ENCODE peak calls at places on chromosomes 6 and 20, in five cellular contexts. One of them, this sample, is unnamed.

GRCh38 chr6:41171908-41172307 is 9.0 kb upstream of the TREM2 start:
- DNase-seq in amniotic stem cell: no peak
- DNase-seq in RWPE1: no peak
- DNase-seq in mucosa of descending colon: no peak
- DNase-seq in AG08396: no peak
- DNase-seq in this sample: no peak

GRCh38 chr6:34512738-34513115 is 43.4 kb downstream of the SPDEF start:
- DNase-seq in amniotic stem cell: no peak
- DNase-seq in RWPE1: no peak
- DNase-seq in mucosa of descending colon: no peak
- DNase-seq in AG08396: no peak
- DNase-seq in this sample: no peak

GRCh38 chr6:52420668-52421358 is 671 bp downstream of the EFHC1 start:
- DNase-seq in amniotic stem cell: no peak
- DNase-seq in RWPE1: peak; percentile 50
- DNase-seq in mucosa of descending colon: peak; percentile 39
- DNase-seq in AG08396: no peak
- DNase-seq in this sample: no peak

GRCh38 chr6:20705741-20706140 is 171.5 kb downstream of the CDKAL1 start:
- DNase-seq in amniotic stem cell: no peak
- DNase-seq in RWPE1: no peak
- DNase-seq in mucosa of descending colon: no peak
- DNase-seq in AG08396: no peak
- DNase-seq in this sample: no peak

GRCh38 chr6:79557683-79558082 is 20.5 kb upstream of the LCA5 start:
- DNase-seq in amniotic stem cell: no peak
- DNase-seq in RWPE1: no peak
- DNase-seq in mucosa of descending colon: no peak
- DNase-seq in AG08396: no peak
- DNase-seq in this sample: no peak

GRCh38 chr20:47232518-47232917 is 124.0 kb downstream of the ZMYND8 start:
- DNase-seq in amniotic stem cell: no peak
- DNase-seq in RWPE1: no peak
- DNase-seq in mucosa of descending colon: no peak
- DNase-seq in AG08396: no peak
- DNase-seq in this sample: no peak

GRCh38 chr6:36978687-36979086 is 7.3 kb downstream of the MTCH1 start:
- DNase-seq in amniotic stem cell: no peak
- DNase-seq in RWPE1: no peak
- DNase-seq in mucosa of descending colon: no peak
- DNase-seq in AG08396: no peak
- DNase-seq in this sample: no peak

GRCh38 chr20:50292324-50293243 is 102.0 kb downstream of the CEBPB start:
- DNase-seq in amniotic stem cell: no peak
- DNase-seq in RWPE1: peak; percentile 85
- DNase-seq in mucosa of descending colon: peak; percentile 79
- DNase-seq in AG08396: peak; percentile 92
- DNase-seq in this sample: peak; percentile 96

GRCh38 chr20:15756001-15756400 is 817.2 kb downstream of the KIF16B start:
- DNase-seq in amniotic stem cell: no peak
- DNase-seq in RWPE1: no peak
- DNase-seq in mucosa of descending colon: no peak
- DNase-seq in AG08396: no peak
- DNase-seq in this sample: no peak

GRCh38 chr6:149450679-149451360 is 34.0 kb downstream of the ZC3H12D start:
- DNase-seq in amniotic stem cell: no peak
- DNase-seq in RWPE1: no peak
- DNase-seq in mucosa of descending colon: peak; percentile 56
- DNase-seq in AG08396: peak; percentile 64
- DNase-seq in this sample: no peak

GRCh38 chr6:1832844-1833787 is 223.4 kb downstream of the FOXC1 start:
- DNase-seq in amniotic stem cell: no peak
- DNase-seq in RWPE1: no peak
- DNase-seq in mucosa of descending colon: peak; percentile 74
- DNase-seq in AG08396: peak; percentile 25
- DNase-seq in this sample: no peak

GRCh38 chr20:37615507-37616425 is 78.1 kb upstream of the CTNNBL1 start:
- DNase-seq in amniotic stem cell: no peak
- DNase-seq in RWPE1: no peak
- DNase-seq in mucosa of descending colon: peak; percentile 71
- DNase-seq in AG08396: no peak
- DNase-seq in this sample: no peak

GRCh38 chr6:129501401-129502051 is 208.5 kb downstream of the ARHGAP18 start:
- DNase-seq in amniotic stem cell: peak; percentile 91
- DNase-seq in RWPE1: peak; percentile 88
- DNase-seq in mucosa of descending colon: no peak
- DNase-seq in AG08396: peak; percentile 69
- DNase-seq in this sample: no peak

GRCh38 chr6:20509211-20509610 is 25.0 kb upstream of the CDKAL1 start:
- DNase-seq in amniotic stem cell: no peak
- DNase-seq in RWPE1: no peak
- DNase-seq in mucosa of descending colon: no peak
- DNase-seq in AG08396: no peak
- DNase-seq in this sample: no peak

GRCh38 chr6:150494236-150494635 is 105.4 kb upstream of the PLEKHG1 start:
- DNase-seq in amniotic stem cell: no peak
- DNase-seq in RWPE1: no peak
- DNase-seq in mucosa of descending colon: no peak
- DNase-seq in AG08396: no peak
- DNase-seq in this sample: no peak

GRCh38 chr6:28693751-28694443 is 168.2 kb downstream of the GPX5 start:
- DNase-seq in amniotic stem cell: no peak
- DNase-seq in RWPE1: no peak
- DNase-seq in mucosa of descending colon: no peak
- DNase-seq in AG08396: no peak
- DNase-seq in this sample: no peak

GRCh38 chr20:17819395-17820093 is 119.8 kb downstream of the BANF2 start:
- DNase-seq in amniotic stem cell: no peak
- DNase-seq in RWPE1: no peak
- DNase-seq in mucosa of descending colon: no peak
- DNase-seq in AG08396: no peak
- DNase-seq in this sample: no peak

This sample was measured in cardiac septum.